ENCODE peak calls at places on chromosomes 5 and 9, in five cellular contexts. E is A549, C is IMR-90, J is AG04450, O is GM23338. D is an unnamed sample.

GRCh38 chr5:57488308-57488955 is 5.8 kb upstream of the ACTBL2 start:
- DNase-seq in E (no peak), C (peak), J (no peak), O (no peak), D (peak)

GRCh38 chr9:14813336-14814020 is 90.9 kb upstream of the CER1 start:
- DNase-seq in E (no peak), C (no peak), J (no peak), O (no peak), D (peak)

GRCh38 chr9:8860925-8861324 is 1061.3 kb upstream of the DMAC1 start:
- DNase-seq in E (no peak), C (peak), J (no peak), O (no peak), D (peak)

GRCh38 chr5:58071566-58071965 is 388.3 kb downstream of the PLK2 start:
- DNase-seq in E (no peak), C (no peak), J (no peak), O (no peak), D (no peak)

GRCh38 chr9:74496819-74497749 is at the start of gene RORB:
- DNase-seq in E (peak), C (peak), J (no peak), O (peak), D (peak)

GRCh38 chr9:30120654-30121053 is 2263.8 kb upstream of the ACO1 start:
- DNase-seq in E (peak), C (no peak), J (no peak), O (no peak), D (no peak)

GRCh38 chr5:56594821-56595220 is 220.5 kb upstream of the MAP3K1 start:
- DNase-seq in E (no peak), C (no peak), J (no peak), O (no peak), D (no peak)

GRCh38 chr9:69115621-69116020 is 58.5 kb upstream of the TJP2 start:
- DNase-seq in E (no peak), C (no peak), J (no peak), O (no peak), D (peak)

GRCh38 chr9:136502940-136503550 is 20.2 kb upstream of the SEC16A start:
- DNase-seq in E (no peak), C (no peak), J (no peak), O (no peak), D (no peak)

GRCh38 chr9:119609277-119609971 is 240.2 kb upstream of the BRINP1 start:
- DNase-seq in E (no peak), C (no peak), J (no peak), O (no peak), D (no peak)

GRCh38 chr9:93667006-93667405 is 90.6 kb downstream of the PHF2 start:
- DNase-seq in E (no peak), C (no peak), J (no peak), O (no peak), D (no peak)

GRCh38 chr5:73945505-73945904 is 319.5 kb downstream of the ARHGEF28 start:
- DNase-seq in E (peak), C (no peak), J (no peak), O (peak), D (no peak)

GRCh38 chr5:173868096-173868879 is 19.9 kb upstream of the CPEB4 start:
- DNase-seq in E (no peak), C (peak), J (no peak), O (no peak), D (no peak)

GRCh38 chr5:13325765-13326164 is 618.7 kb downstream of the DNAH5 start:
- DNase-seq in E (no peak), C (no peak), J (no peak), O (no peak), D (peak)

GRCh38 chr5:171428168-171428658 is 8.8 kb downstream of the FGF18 start:
- DNase-seq in E (no peak), C (no peak), J (no peak), O (no peak), D (no peak)

GRCh38 chr9:35713578-35713977 is 18.4 kb downstream of the TLN1 start:
- DNase-seq in E (no peak), C (no peak), J (no peak), O (no peak), D (no peak)

GRCh38 chr9:122904466-122904822 is 715 bp downstream of the RC3H2 start:
- DNase-seq in E (peak), C (peak), J (no peak), O (peak), D (peak)

GRCh38 chr5:131381011-131381410 is 117.2 kb downstream of the CDC42SE2 start:
- DNase-seq in E (no peak), C (peak), J (no peak), O (no peak), D (peak)

GRCh38 chr5:131384181-131384580 is 120.3 kb downstream of the CDC42SE2 start:
- DNase-seq in E (no peak), C (no peak), J (no peak), O (no peak), D (no peak)

GRCh38 chr5:131379723-131380122 is 115.9 kb downstream of the CDC42SE2 start:
- DNase-seq in E (peak), C (peak), J (no peak), O (no peak), D (no peak)

GRCh38 chr5:131382407-131383395 is 118.8 kb downstream of the CDC42SE2 start:
- DNase-seq in E (peak), C (peak), J (peak), O (peak), D (peak)

GRCh38 chr5:131381792-131382191 is 117.9 kb downstream of the CDC42SE2 start:
- DNase-seq in E (no peak), C (no peak), J (no peak), O (no peak), D (no peak)
- H3K4me3 ChIP-seq in E (no peak), C (no peak), J (no peak), O (no peak), D (no peak)

DNA sequence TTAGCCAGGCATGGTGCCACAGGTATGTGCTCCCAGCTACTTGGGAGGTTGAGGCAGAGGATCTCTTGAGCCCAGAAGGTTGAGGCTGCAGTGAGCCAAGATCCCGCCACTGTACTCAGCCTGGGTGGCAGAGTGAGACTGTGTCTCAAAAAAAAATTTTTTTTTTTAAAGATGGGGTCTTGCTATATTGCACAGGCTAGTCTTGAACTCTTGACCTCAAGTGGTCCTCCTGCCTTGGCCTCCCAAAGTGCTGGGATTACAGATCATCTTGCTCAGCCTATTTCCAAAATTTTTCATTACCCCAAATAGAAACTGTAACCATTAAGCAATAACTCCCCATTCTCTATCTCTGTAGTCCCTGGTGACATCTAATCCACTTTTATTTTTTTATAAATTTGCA is 4.4 kb upstream of the TBC1D13 start:
- DNase-seq in E (no peak), C (no peak), J (no peak), O (no peak), D (no peak)
- TF ChIP-seq CTCF in E (no peak), C (no peak), J (no peak), O (no peak), D (no peak)

GRCh38 chr5:151682240-151682639 is 4.5 kb downstream of the SPARC start:
- DNase-seq in E (no peak), C (no peak), J (no peak), O (no peak), D (peak)

GRCh38 chr5:151682751-151683331 is 3.9 kb downstream of the SPARC start:
- DNase-seq in E (no peak), C (peak), J (no peak), O (no peak), D (peak)

GRCh38 chr5:151683936-151684586 is 2.7 kb downstream of the SPARC start:
- DNase-seq in E (no peak), C (no peak), J (no peak), O (no peak), D (peak)

GRCh38 chr5:151684690-151685361 is 1.9 kb downstream of the SPARC start:
- DNase-seq in E (peak), C (peak), J (peak), O (peak), D (peak)

GRCh38 chr5:151683444-151683843 is 3.3 kb downstream of the SPARC start:
- DNase-seq in E (no peak), C (no peak), J (no peak), O (no peak), D (peak)
- H3K4me3 ChIP-seq in E (no peak), C (peak), J (peak), O (no peak), D (peak)

GRCh38 chr9:21452681-21453080 is 12.4 kb downstream of the IFNA1 start:
- DNase-seq in E (no peak), C (no peak), J (no peak), O (no peak), D (no peak)

GRCh38 chr9:21450733-21451394 is 10.6 kb downstream of the IFNA1 start:
- DNase-seq in E (peak), C (peak), J (peak), O (peak), D (peak)

GRCh38 chr9:21454149-21454548 is 13.9 kb downstream of the IFNA1 start:
- DNase-seq in E (no peak), C (peak), J (no peak), O (no peak), D (peak)

DNA sequence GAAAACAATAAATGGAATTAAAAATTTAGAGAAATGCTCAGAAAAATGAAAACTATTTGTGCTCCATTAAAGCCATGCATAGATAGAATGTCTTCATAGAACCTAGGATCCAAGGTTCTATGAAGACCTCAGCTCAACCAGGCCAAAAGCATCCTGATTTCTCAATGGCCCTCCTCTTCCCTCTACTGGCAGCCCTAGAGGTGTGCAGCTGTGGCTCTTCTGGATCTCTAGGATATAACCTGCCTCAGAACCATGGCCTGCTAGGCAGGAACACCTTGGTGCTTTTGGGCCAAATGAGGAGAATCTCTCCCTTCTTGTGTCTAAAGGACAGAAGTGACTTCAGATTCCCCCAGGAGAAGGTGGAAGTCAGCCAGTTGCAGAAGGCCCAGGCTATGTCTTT is 15.1 kb downstream of the IFNA1 start:
- DNase-seq in E (peak), C (peak), J (no peak), O (peak), D (peak)
- TF ChIP-seq CTCF in E (peak), C (peak), J (peak), O (peak), D (peak)

GRCh38 chr9:113592806-113593575 is 129.5 kb downstream of the RGS3 start:
- DNase-seq in E (no peak), C (no peak), J (no peak), O (no peak), D (no peak)
- H3K4me3 ChIP-seq in E (peak), C (no peak), J (no peak), O (peak), D (no peak)

GRCh38 chr5:151463137-151464029 is 16.0 kb downstream of the SLC36A1 start:
- DNase-seq in E (peak), C (no peak), J (no peak), O (peak), D (no peak)
- TF ChIP-seq CTCF in E (peak), C (no peak), J (peak), O (peak), D (peak)

GRCh38 chr5:181221105-181221791 is 1.8 kb upstream of the TRIM41 start:
- DNase-seq in E (no peak), C (no peak), J (no peak), O (peak), D (no peak)
- H3K4me3 ChIP-seq in E (peak), C (no peak), J (peak), O (peak), D (peak)

D was measured in fibroblast of the aortic adventitia.